ENCODE peak calls at places on chromosomes 1 and 21, in ten cellular contexts. E is fibroblast of lung, R is upper lobe of right lung, G is endothelial cell of umbilical vein, V is heart left ventricle, W is neural progenitor cell, D is dorsolateral prefrontal cortex, X is prostate gland, M is ovary, T is mammary epithelial cell. L is an unnamed sample.

GRCh38 chr1:210302501-210302900 is 26.2 kb upstream of the HHAT start:
- DNase-seq in T (no peak), E (no peak), D (no peak), R (no peak), M (no peak), G (no peak), V (no peak), X (no peak), W (no peak), L (no peak)

GRCh38 chr1:165384016-165384415 is 27.5 kb upstream of the LMX1A start:
- DNase-seq in G (no peak), D (no peak), T (no peak), X (no peak), V (no peak), W (no peak), M (no peak), E (no peak), R (no peak), L (no peak)

GRCh38 chr1:106954830-106955229 is 101.6 kb upstream of the PRMT6 start:
- DNase-seq in E (no peak), V (no peak), R (no peak), T (no peak), M (no peak), D (no peak), G (no peak), X (no peak), W (no peak), L (no peak)

GRCh38 chr1:227459326-227459841 is 104.0 kb upstream of the ZNF678 start:
- DNase-seq in X (no peak), R (no peak), W (no peak), T (no peak), M (no peak), E (no peak), G (no peak), V (no peak), D (no peak), L (no peak)

GRCh38 chr1:17405898-17406759 is 33.3 kb downstream of the RCC2 start:
- DNase-seq in V (peak; percentile 79), D (peak; percentile 61), G (peak; percentile 44), M (peak; percentile 52), E (peak; percentile 56), W (peak; percentile 86), T (peak; percentile 32), R (peak; percentile 79), X (peak; percentile 34), L (peak; percentile 96)

GRCh38 chr21:25801217-25802015 is 66.6 kb downstream of the GABPA start:
- DNase-seq in T (peak; percentile 59), V (peak; percentile 87), M (peak; percentile 72), E (peak; percentile 85), D (peak; percentile 64), X (peak; percentile 24), W (peak; percentile 93), G (peak; percentile 82), R (peak; percentile 87), L (peak; percentile 97)

GRCh38 chr1:93079685-93080141 is 630 bp downstream of the MTF2 start:
- DNase-seq in T (peak; percentile 11), D (no peak), V (no peak), R (peak; percentile 70), E (no peak), M (peak; percentile 40), W (peak; percentile 54), X (peak; percentile 10), G (peak; percentile 53), L (peak; percentile 72)

GRCh38 chr1:198153103-198153502 is 3.7 kb upstream of the NEK7 start:
- DNase-seq in R (no peak), E (peak; percentile 73), X (no peak), V (no peak), D (no peak), M (peak; percentile 41), T (no peak), W (no peak), G (peak; percentile 90), L (no peak)

GRCh38 chr1:3820316-3820715 is 24.0 kb upstream of the LRRC47 start:
- DNase-seq in X (no peak), G (no peak), E (no peak), T (no peak), V (no peak), W (no peak), M (no peak), R (peak; percentile 34), D (no peak), L (no peak)

GRCh38 chr1:3817821-3818597 is 21.7 kb upstream of the LRRC47 start:
- DNase-seq in G (no peak), D (no peak), R (peak; percentile 46), X (no peak), T (no peak), E (no peak), W (no peak), M (no peak), V (no peak), L (no peak)

GRCh38 chr1:3821004-3821933 is 25.0 kb upstream of the LRRC47 start:
- DNase-seq in V (no peak), W (no peak), D (no peak), G (no peak), R (peak; percentile 49), X (no peak), E (no peak), M (no peak), T (no peak), L (peak; percentile 72)

GRCh38 chr1:3821934-3822307 is 25.6 kb upstream of the LRRC47 start:
- DNase-seq in W (no peak), G (no peak), V (no peak), M (no peak), R (peak; percentile 19), X (no peak), T (no peak), D (no peak), E (no peak), L (no peak)

GRCh38 chr1:3819626-3820245 is 23.4 kb upstream of the LRRC47 start:
- DNase-seq in M (no peak), V (no peak), T (peak; percentile 26), X (no peak), G (no peak), E (no peak), D (no peak), W (no peak), R (peak; percentile 40), L (no peak)
- H3K27me3 ChIP-seq in M (no peaks in the 10 kb centered on the region), V (no peaks in the 10 kb centered on the region), T (no peaks in the 10 kb centered on the region), X (no peaks in the 10 kb centered on the region), G (no peaks in the 10 kb centered on the region), E (no peaks in the 10 kb centered on the region), D (no peaks in the 10 kb centered on the region), W (no peaks in the 10 kb centered on the region), R (no peaks in the 10 kb centered on the region), L (no peaks in the 10 kb centered on the region)

DNA sequence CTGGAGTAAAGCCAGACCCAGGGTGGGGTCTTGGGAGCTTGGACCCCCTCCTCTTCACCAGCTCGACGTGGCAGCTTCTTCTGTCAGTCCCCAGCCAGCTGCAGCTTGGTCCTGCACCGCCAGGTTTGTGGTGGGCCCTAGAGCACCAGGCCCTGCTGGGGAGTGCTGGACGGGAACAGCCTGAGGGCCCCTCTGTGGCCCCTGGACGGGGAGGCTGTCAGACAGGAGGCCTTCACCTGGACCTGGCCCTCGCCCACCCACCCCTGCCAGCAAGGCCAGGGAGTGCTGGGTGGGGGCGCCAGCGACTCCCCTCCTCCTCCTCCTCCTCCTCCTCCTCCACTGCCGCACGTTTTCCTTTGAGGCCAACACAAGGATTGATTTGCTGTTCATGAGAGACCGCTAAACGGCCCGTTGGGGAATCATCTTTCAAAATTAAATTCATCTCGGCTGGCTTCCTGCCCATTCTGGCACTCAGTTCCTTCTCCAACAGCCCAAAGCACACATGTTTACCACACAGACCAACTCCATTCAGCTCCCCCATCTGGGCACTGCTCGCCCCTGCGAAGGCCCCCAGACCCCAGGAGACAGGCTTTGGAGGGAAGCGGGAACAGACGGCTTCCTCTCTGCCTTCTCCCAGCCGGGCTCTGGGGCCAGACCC is 1.0 kb downstream of the MEGF6 start:
- DNase-seq in E (peak; percentile 37), V (no peak), X (no peak), G (peak; percentile 46), D (no peak), M (peak; percentile 44), T (no peak), R (no peak), W (peak; percentile 51), L (peak; percentile 74)
- TF ChIP-seq CTCF in E (no peak), V (no peak), X (no peak), G (no peak), D (no peak), M (no peak), T (no peak), R (no peak), W (no peak), L (no peak)

GRCh38 chr1:197083474-197083873 is 16.4 kb upstream of the F13B start:
- DNase-seq in R (no peak), X (no peak), M (no peak), T (no peak), W (no peak), G (no peak), V (no peak), D (no peak), E (no peak), L (no peak)

GRCh38 chr1:197080323-197080722 is 13.3 kb upstream of the F13B start:
- DNase-seq in T (no peak), D (no peak), W (no peak), V (no peak), R (no peak), X (no peak), E (no peak), G (no peak), M (no peak), L (no peak)

GRCh38 chr1:197076585-197076984 is 9.5 kb upstream of the F13B start:
- DNase-seq in E (no peak), X (no peak), M (no peak), V (no peak), W (no peak), G (no peak), D (no peak), T (no peak), R (no peak), L (no peak)

DNA sequence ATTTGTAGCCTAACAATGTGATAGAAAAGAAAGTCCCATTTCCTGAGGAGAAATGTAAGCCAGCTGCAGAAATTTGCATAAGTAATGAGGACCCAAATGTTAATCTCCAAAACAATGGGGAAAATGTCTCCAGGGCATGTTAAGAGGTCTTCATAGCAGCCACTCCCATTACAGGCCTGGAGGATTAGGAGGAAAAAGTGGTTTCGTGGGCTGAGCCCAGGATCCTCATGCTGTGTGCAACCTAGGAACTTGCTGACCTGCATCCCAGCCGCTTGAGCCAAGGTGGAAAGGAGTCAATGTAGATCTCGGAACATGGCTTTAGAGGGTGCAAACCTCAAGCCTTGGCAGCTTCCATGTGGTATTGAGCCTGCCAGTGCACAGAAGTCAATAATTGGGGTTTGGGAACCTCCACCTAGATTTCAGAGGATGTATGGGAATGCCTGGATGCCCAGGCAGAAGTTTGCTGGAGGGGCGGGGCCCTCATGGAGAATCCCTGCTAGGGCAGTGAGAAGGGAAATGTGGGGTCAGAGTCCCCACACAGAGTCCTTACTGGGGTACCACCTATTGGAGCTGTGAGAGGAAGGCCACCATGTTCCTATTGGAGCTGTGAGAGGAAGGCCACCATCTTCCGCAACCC is 14.2 kb upstream of the F13B start:
- DNase-seq in T (no peak), D (no peak), M (no peak), W (no peak), R (no peak), E (no peak), V (no peak), X (no peak), G (no peak), L (no peak)
- H3K4me3 ChIP-seq in T (no peak overlapping the region), D (no peak overlapping the region), M (no peak overlapping the region), W (no peak overlapping the region), R (no peak overlapping the region), E (no peak overlapping the region), V (no peak overlapping the region), X (no peak overlapping the region), G (no peak overlapping the region), L (no peak overlapping the region)

DNA sequence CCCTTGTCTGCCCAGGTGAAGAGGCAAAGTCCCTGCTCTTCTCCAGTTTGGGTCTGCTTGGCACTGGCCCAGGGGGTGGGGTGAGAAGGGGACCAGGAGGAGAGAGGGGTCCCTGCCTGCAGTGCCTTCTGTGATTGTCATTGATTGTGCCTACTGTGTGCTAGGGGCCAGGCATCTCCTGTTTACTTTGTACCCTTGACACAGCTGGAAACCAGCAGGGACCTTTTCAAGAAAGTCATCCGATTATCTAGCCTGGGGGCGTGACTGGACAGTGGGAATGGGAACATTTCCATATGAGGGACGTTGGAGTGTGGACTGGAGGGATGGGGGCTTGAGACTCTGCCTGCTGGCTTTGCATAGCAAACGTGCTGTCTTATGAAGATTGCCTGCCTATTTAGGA is 19.8 kb upstream of the DMBX1 start:
- DNase-seq in E (no peak), G (no peak), W (peak; percentile 64), R (no peak), X (no peak), V (peak; percentile 38), D (no peak), T (no peak), M (no peak), L (no peak)
- H3K27me3 ChIP-seq in E (peaks cover 23% of the 10 kb centered on the region), G (peaks cover 45% of the 10 kb centered on the region), W (peaks cover 100% of the 10 kb centered on the region), R (peaks cover 38% of the 10 kb centered on the region), X (no peaks in the 10 kb centered on the region), V (peaks cover 51% of the 10 kb centered on the region), D (peaks cover 4% of the 10 kb centered on the region), T (peaks cover 13% of the 10 kb centered on the region), M (no peaks in the 10 kb centered on the region), L (peaks cover 88% of the 10 kb centered on the region)

L was measured in endodermal cell.